ENCODE peak calls at places on chromosomes 11 and 22, in ten cellular contexts. C is A549, O is NB4, L is WTC11, Q is GM12878, B is choroid plexus epithelial cell, M is heart right ventricle, Z is AG04449, P is cardiac fibroblast, S is endothelial cell. W is an unnamed sample.

GRCh38 chr11:114308689-114309089 is 12.5 kb downstream of the NNMT start:
- DNase-seq in C (no peak), O (peak), L (no peak), Q (no peak), B (peak), M (no peak), Z (no peak), P (peak), S (no peak), W (no peak)

GRCh38 chr11:122977455-122978302 is 4.0 kb downstream of the BSX start:
- DNase-seq in C (no peak), O (no peak), L (peak), Q (no peak), B (no peak), M (no peak), Z (no peak), P (no peak), S (peak), W (no peak)

GRCh38 chr11:96215094-96215782 is 127.8 kb downstream of the MAML2 start:
- DNase-seq in C (no peak), O (peak), L (no peak), Q (peak), B (peak), M (no peak), Z (no peak), P (peak), S (no peak), W (peak)

GRCh38 chr22:36330655-36331305 is 57.0 kb downstream of the MYH9 start:
- DNase-seq in C (no peak), O (peak), L (no peak), Q (no peak), B (peak), M (peak), Z (no peak), P (peak), S (no peak), W (no peak)

GRCh38 chr11:132158091-132158490 is 787.7 kb downstream of the NTM start:
- DNase-seq in C (no peak), O (peak), L (peak), Q (no peak), B (peak), M (no peak), Z (no peak), P (peak), S (peak), W (no peak)

GRCh38 chr22:46224044-46224746 is 25.9 kb downstream of the CDPF1 start:
- DNase-seq in C (no peak), O (no peak), L (no peak), Q (no peak), B (no peak), M (no peak), Z (no peak), P (no peak), S (no peak), W (no peak)

GRCh38 chr11:113553235-113553634 is 78.0 kb upstream of the DRD2 start:
- DNase-seq in C (no peak), O (no peak), L (peak), Q (no peak), B (peak), M (no peak), Z (peak), P (peak), S (no peak), W (no peak)

GRCh38 chr11:66267379-66268209 is 845 bp upstream of the RAB1B start:
- DNase-seq in C (peak), O (peak), L (peak), Q (peak), B (peak), M (peak), Z (peak), P (peak), S (peak), W (peak)

GRCh38 chr11:117565709-117566108 is 231.3 kb downstream of the DSCAML1 start:
- DNase-seq in C (no peak), O (no peak), L (peak), Q (no peak), B (no peak), M (no peak), Z (no peak), P (no peak), S (no peak), W (no peak)

GRCh38 chr11:62810748-62811147 is 5.5 kb upstream of the NXF1 start:
- DNase-seq in C (no peak), O (no peak), L (no peak), Q (no peak), B (no peak), M (no peak), Z (no peak), P (no peak), S (no peak), W (no peak)

GRCh38 chr22:19103881-19104821 is 18.1 kb downstream of the DGCR2 start:
- DNase-seq in C (no peak), O (no peak), L (no peak), Q (no peak), B (peak), M (no peak), Z (no peak), P (peak), S (no peak), W (no peak)

GRCh38 chr11:78851883-78852586 is 277.4 kb upstream of the NARS2 start:
- DNase-seq in C (no peak), O (peak), L (no peak), Q (no peak), B (no peak), M (no peak), Z (no peak), P (no peak), S (no peak), W (no peak)

GRCh38 chr11:68890490-68891231 is 13.0 kb downstream of the MRPL21 start:
- DNase-seq in C (no peak), O (no peak), L (no peak), Q (no peak), B (peak), M (peak), Z (peak), P (peak), S (no peak), W (no peak)

GRCh38 chr11:111000400-111001090 is 245.0 kb upstream of the POU2AF2 start:
- DNase-seq in C (no peak), O (no peak), L (no peak), Q (no peak), B (no peak), M (no peak), Z (no peak), P (peak), S (no peak), W (no peak)

GRCh38 chr11:7186190-7186589 is 65.5 kb upstream of the SYT9 start:
- DNase-seq in C (no peak), O (no peak), L (no peak), Q (no peak), B (peak), M (no peak), Z (peak), P (peak), S (no peak), W (no peak)

GRCh38 chr11:85893378-85893777 is 38.2 kb downstream of the CCDC83 start:
- DNase-seq in C (no peak), O (no peak), L (no peak), Q (no peak), B (peak), M (no peak), Z (no peak), P (no peak), S (no peak), W (no peak)

DNA sequence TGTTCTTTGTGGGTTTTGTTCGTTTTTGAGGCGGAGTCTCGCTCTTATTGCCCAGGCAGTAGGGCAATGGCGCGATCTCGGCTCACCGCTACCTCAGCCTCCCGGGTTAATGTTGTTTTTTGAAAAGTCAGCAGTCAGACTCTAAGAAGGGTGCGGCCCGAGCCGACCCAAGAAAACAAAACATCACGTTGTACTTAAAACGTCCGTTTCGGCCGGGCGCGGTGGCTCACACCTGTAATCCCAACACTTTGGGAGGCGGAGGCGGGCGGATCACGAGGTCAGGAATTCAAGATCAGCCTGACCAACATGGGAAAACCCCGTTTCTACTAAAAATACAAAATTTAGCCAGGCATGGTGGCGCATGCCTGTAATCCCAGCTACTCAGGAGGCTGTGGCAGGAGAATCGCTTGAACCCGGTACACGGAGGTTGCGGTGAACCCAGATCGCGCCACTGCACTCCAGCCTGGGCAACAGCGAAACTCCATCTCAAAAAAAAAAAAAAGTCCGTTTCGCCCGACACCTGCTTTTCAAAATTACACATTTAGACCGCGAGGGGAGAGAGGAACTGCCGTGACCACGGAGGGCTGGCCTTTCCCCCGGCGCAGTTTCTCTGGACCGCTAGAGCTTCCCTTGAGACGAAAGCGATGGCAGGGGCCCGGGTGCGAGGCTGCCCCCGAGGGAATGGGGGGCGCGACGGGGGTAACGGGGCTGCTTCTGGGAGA is 636 bp downstream of the CD59 start:
- DNase-seq in C (no peak), O (peak), L (peak), Q (peak), B (no peak), M (peak), Z (no peak), P (peak), S (no peak), W (peak)
- TF ChIP-seq CTCF in C (no peak), O (no peak), L (no peak), Q (no peak), B (peak), M (no peak), Z (no peak), P (no peak), S (no peak), W (no peak)

DNA sequence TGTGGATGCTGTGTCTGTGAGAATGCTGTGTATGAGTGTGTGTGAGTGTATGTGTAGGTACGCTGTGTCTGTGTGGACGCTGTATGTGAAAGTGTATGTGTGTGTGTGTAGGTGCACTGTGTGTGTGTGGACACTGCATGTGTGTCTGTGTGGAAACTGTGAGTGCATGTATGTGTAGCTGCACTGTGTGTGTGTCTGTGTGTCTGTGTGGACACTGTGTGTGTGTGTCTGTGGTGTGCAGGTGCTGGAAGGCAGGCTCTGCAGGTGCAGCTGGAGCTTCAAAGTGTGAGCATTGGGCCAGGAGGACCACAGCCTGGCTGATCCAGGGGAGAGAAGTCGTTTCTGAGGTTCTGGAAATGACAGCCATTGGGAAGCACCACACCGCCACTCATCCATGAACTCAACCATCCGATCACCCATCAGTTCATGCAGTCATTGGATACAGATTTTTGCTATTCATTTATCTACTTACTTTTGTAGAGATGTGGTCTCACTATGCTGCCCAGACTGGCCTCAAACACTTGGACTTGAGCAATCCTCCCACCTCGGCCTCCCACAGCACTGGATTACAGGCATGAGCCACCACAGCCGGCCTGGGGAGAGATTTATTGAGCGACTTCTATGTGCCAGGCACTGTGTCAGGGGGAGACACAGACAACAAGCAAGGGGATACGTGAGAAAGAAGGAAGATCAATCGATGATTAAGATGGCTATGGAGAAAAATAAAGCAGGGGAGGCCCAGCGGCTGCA is 9.6 kb downstream of the TRPM5 start:
- DNase-seq in C (no peak), O (no peak), L (no peak), Q (no peak), B (no peak), M (no peak), Z (no peak), P (no peak), S (no peak), W (peak)
- TF ChIP-seq CTCF in C (no peak), O (no peak), L (no peak), Q (no peak), B (no peak), M (no peak), Z (no peak), P (no peak), S (no peak), W (no peak)

DNA sequence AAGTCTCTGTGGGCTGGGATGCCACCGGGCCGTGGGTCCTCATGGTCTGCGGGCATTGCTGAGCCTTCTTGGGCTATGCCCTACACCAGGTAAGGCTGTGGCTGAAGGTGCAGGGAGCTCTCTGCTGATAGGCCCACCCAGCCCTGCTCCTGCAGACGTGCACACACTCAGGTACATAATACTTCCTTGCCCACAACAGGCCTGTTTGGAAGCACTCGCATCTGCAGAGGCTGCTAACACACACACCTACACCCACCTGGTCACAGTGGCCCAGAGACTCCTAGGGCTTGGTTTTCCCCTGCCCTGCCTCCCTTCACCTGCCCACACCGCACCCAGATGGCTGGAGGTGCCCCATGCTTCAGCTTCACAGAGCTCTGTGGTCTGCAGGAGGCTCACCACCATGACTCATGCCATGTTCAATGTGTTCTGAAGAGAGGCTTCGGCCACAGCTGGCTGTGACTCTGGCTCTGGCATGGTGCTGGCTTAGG is 72.8 kb upstream of the KCNQ1OT1 start:
- DNase-seq in C (no peak), O (peak), L (peak), Q (no peak), B (peak), M (no peak), Z (no peak), P (peak), S (peak), W (peak)
- TF ChIP-seq CTCF in C (no peak), O (no peak), L (no peak), Q (no peak), B (no peak), M (no peak), Z (no peak), P (no peak), S (no peak), W (no peak)

GRCh38 chr11:128749986-128750385 is 56.1 kb downstream of the FLI1 start:
- DNase-seq in C (no peak), O (no peak), L (no peak), Q (no peak), B (no peak), M (no peak), Z (no peak), P (no peak), S (no peak), W (no peak)
- TF ChIP-seq CTCF in C (no peak), O (no peak), L (no peak), Q (no peak), B (no peak), M (no peak), Z (no peak), P (no peak), S (no peak), W (no peak)

DNA sequence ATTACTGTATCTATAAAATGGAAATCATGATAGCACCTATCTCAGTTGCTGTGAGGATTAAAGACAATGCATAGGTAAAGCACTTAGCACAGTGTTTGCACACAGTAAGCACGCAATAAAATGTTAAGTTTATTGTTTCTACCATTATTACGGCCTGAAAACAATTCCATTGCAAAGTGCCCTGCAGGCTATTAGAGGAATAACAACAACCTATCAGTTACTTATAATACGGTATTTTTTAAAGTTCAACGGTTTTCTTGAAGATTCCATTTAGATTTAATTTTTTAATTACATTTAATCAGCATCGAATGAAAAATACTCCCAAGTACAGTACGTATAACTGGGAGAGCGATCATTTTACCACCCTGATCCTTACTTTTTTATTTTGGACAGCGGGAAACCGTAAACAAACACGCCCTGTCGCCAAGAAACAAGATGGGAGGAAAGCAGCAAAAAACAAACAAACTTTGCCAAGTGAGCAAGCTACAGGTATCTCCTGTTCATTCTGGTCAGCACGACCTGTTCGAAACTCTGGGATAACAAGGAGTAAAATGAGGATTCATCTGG is 892 bp downstream of the SLC36A4 start:
- DNase-seq in C (peak), O (peak), L (no peak), Q (no peak), B (peak), M (no peak), Z (no peak), P (no peak), S (no peak), W (no peak)
- TF ChIP-seq CTCF in C (no peak), O (no peak), L (peak), Q (peak), B (peak), M (no peak), Z (peak), P (peak), S (peak), W (no peak)

GRCh38 chr11:94973099-94973968 is at the start of the genes CWC15 and KDM4D:
- DNase-seq in C (peak), O (peak), L (peak), Q (peak), B (peak), M (peak), Z (peak), P (peak), S (peak), W (peak)
- TF ChIP-seq CTCF in C (no peak), O (no peak), L (no peak), Q (no peak), B (no peak), M (no peak), Z (no peak), P (no peak), S (no peak), W (no peak)

DNA sequence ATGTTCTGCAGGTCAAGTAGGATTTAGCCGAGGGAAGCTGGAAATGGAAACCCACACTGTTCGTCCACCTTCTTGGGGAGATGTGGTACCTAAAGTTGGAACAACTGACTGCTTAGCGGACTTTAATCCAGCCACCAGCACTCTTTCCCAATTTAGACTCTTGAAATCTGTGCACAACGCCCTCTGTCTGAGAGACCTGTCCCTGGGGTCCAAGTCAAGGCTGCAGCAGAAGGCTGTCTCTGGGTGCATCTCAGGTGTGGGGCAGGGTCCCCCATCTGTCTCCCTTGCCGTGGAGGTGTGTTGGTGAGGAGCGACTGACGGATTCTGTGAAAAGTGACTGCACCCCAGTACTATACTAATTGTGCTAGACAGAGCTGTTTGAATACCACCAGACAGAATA is 168.2 kb upstream of the CADM1 start:
- DNase-seq in C (no peak), O (no peak), L (no peak), Q (no peak), B (no peak), M (no peak), Z (no peak), P (no peak), S (no peak), W (no peak)
- TF ChIP-seq CTCF in C (no peak), O (no peak), L (no peak), Q (no peak), B (no peak), M (no peak), Z (no peak), P (no peak), S (no peak), W (no peak)

DNA sequence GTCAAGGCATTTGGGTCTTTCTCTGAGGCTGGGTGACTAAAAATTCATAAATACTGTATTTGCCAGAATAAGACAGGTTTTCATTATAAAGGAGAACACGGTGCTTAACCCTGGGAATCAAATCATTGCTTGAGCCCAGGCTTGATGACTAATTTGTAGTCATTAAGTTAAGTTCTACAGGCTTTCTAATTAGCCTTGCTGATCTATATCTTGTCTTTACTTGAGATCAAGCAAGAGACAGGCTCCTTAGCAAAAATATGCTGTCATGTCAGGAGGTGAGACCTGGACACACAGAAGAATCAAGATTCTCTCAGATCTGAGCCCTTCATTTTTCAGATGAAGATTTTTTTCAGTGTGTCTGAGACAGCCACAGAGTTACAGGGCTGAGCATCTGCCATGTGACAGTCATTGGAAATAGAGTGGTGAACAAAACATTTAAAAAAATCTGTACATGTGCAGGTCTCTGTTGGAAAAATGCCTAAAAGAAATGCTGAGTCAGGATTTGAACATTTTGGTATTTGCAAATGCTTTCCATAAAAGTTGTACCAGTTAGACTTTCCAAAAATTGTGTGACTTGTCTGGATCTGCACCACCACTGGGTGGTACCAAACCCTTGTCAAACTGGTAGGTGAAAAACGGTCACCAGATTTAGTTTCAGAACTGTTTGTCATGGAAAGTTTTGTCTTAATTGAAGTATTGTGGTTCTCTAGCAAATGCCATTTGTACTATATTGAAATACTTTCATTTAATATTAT is 14.7 kb downstream of the ACAT1 start:
- DNase-seq in C (no peak), O (peak), L (no peak), Q (no peak), B (peak), M (no peak), Z (no peak), P (peak), S (no peak), W (no peak)
- TF ChIP-seq CTCF in C (peak), O (peak), L (no peak), Q (peak), B (peak), M (no peak), Z (no peak), P (peak), S (peak), W (no peak)

W was measured in activated B cell treated with CpG ODN at 0.5 μM for 24 hours.